ENCODE peak calls at places on chromosomes 16 and 17, in four cellular contexts. B is H9, H is IMR-90, Z is mesenchymal stem cell. K is an unnamed sample.

GRCh38 chr16:4749700-4750257 is 15.4 kb downstream of the DNAAF8 start:
- DNase-seq in H (no peak), B (no peak), Z (no peak), K (no peak)

GRCh38 chr17:6413073-6413472 is 21.8 kb downstream of the AIPL1 start:
- DNase-seq in H (peak; percentile 40), B (no peak), Z (peak; percentile 68), K (peak; percentile 61)

GRCh38 chr16:3836641-3837040 is 43.9 kb downstream of the CREBBP start:
- DNase-seq in B (no peak), H (peak; percentile 89), Z (peak; percentile 85), K (no peak)

GRCh38 chr17:45276031-45276430 is 14.1 kb upstream of the SPATA32 start:
- DNase-seq in Z (peak; percentile 76), B (no peak), H (peak; percentile 87), K (peak; percentile 41)

GRCh38 chr16:24610421-24610765 is 71.0 kb downstream of the RBBP6 start:
- DNase-seq in Z (peak; percentile 44), B (peak; percentile 55), H (peak; percentile 1), K (peak; percentile 45)

GRCh38 chr17:36746654-36747053 is 145.3 kb downstream of the MRM1 start:
- DNase-seq in Z (no peak), B (no peak), H (no peak), K (no peak)

GRCh38 chr16:55480228-55480655 is 1.2 kb downstream of the MMP2 start:
- DNase-seq in H (peak; percentile 93), B (peak; percentile 46), Z (peak; percentile 93), K (peak; percentile 53)

GRCh38 chr17:79798296-79799173 is 1.7 kb upstream of the CBX8 start:
- DNase-seq in H (no peak), Z (no peak), B (peak; percentile 68), K (peak; percentile 45)

DNA sequence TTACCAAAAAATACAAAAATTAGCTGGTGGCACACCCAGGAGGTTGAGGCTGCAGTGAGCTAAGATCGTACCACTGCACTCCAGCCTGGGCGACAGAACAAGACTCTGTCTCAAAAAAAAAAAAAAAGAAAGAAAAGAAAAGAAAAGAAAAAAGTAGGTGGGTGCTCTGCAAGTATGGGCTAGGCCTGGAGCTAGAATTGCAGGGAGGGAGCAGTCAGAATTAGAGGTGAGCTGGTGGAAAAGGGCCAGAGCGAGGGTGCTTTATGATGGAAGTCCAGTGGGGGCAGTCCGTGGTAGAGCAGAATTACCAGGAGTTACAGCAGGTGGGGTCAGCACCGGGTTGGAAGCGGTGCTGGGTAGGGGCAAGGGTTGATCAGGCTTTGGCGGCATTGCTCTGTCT is 57.0 kb upstream of the KDM6B start:
- DNase-seq in H (no peak), Z (no peak), B (no peak), K (no peak)
- H2BK120ac ChIP-seq in H (no peak overlapping the region), Z (no peak overlapping the region), B (no peak overlapping the region), K (no peak overlapping the region)

GRCh38 chr17:21294321-21295035 is 10.0 kb downstream of the MAP2K3 start:
- DNase-seq in H (no peak), Z (no peak), B (no peak), K (no peak)
- H2BK120ac ChIP-seq in H (no peak overlapping the region), Z (no peak overlapping the region), B (no peak overlapping the region), K (no peak overlapping the region)

GRCh38 chr17:4512156-4513112 is 13.8 kb downstream of the SPNS2 start:
- DNase-seq in H (no peak), B (no peak), Z (no peak), K (no peak)
- H2BK120ac ChIP-seq in H (no peak overlapping the region), B (no peak overlapping the region), Z (no peak overlapping the region), K (no peak overlapping the region)

GRCh38 chr17:40615295-40615988 is 32.2 kb downstream of the SMARCE1 start:
- DNase-seq in B (peak; percentile 90), H (peak; percentile 47), Z (peak; percentile 46), K (peak; percentile 92)
- H2BK120ac ChIP-seq in B (no peak overlapping the region), H (no peak overlapping the region), Z (no peak overlapping the region), K (no peak overlapping the region)

DNA sequence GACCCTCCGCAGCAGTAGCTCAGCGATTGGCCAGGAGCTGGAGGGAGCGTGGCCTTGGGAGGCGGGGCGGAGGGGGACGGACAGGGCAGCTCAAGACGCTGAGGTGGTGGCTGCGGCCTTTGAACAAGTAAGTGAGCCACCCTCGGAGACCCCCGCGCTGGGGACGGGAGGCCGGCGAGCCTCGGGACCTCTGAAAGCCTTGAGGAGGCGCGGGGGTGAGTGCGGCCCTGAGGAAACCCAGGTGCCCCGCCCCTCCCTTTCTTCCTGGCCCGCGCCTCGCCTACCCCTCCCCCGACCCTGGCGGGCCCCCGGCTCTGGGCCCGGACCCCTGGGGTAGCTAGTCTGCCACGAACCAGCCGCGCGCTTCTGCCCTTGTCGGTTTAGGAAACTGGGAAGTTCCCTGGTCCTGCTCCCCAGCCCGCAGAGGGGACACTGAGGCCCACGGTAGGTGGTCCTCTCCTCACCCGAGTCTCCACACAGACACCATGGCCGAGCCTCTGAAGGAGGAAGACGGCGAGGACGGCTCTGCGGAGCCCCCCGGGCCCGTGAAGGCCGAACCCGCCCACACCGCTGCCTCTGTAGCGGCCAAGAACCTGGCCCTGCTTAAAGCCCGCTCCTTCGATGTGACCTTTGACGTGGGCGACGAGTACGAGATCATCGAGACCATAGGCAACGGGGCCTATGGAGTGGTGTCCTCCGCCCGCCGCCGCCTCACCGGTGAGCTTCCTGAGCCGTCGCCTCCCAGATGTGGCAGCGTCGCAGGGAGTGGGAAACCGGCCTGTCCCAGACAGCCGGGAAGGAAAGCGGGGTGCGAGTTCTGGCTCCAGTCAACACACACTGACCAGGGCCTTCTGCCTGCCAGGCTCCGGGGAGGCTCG is at the start of gene MAPK7:
- DNase-seq in H (no peak), Z (peak; percentile 22), B (no peak), K (no peak)
- H2BK120ac ChIP-seq in H (peak within 1 kb of the TSS; percentile 76), Z (peak within 1 kb of the TSS; percentile 42), B (no peak within 1 kb of the TSS), K (no peak within 1 kb of the TSS)

GRCh38 chr16:84949776-84950436 is 61.4 kb downstream of the ZDHHC7 start:
- DNase-seq in B (no peak), Z (no peak), H (no peak), K (no peak)

GRCh38 chr16:84947996-84948854 is 63.1 kb downstream of the ZDHHC7 start:
- DNase-seq in H (no peak), B (no peak), Z (no peak), K (no peak)

GRCh38 chr16:84950906-84951305 is 60.4 kb downstream of the ZDHHC7 start:
- DNase-seq in Z (no peak), B (peak; percentile 60), H (no peak), K (peak; percentile 62)

GRCh38 chr16:84947022-84947421 is 64.3 kb downstream of the ZDHHC7 start:
- DNase-seq in Z (no peak), H (no peak), B (no peak), K (no peak)

DNA sequence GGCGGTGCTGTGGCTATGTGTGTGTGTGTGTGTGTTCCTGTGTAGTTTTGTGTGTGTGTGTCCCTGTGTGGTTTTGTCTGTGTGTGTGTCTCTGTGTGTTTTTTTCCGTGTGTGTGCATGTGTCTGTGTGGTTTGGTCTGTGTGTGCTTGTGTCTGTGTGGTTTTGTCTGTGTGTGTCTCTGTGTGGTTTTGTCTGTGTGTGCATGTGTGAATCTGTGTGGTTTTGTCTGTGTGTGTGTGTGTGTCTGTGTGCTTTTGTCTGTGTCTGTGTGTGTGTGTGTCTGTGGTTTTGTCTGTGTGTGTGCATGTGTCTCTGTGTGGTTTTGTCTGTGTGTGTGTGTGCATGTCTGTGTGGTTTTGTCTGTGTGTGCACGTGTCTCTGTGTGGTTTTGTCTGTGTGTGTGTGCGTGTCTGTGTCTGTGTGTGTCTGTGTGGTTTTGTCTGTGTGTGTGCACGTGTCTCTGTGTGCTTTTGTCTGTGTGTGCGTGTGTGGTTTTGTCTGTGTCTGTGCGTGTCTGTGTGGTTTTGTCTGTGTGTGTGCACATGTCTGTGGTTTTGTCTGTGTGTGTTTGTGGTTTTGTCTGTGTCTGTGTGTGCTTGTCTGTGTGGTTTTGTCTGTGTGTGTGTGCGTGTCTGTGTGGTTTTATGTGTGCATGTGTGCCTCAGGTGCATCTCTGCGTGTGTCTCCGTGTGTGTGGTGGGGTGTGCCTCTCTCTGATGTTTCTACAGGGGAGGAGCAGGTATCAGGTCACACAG is 62.3 kb downstream of the ZDHHC7 start:
- DNase-seq in Z (no peak), H (no peak), B (no peak), K (no peak)
- H2BK120ac ChIP-seq in Z (no peak overlapping the region), H (no peak overlapping the region), B (no peak overlapping the region), K (no peak overlapping the region)

GRCh38 chr16:11360581-11360980 is 15.3 kb downstream of the RMI2 start:
- DNase-seq in Z (no peak), H (no peak), B (no peak), K (no peak)
- H2BK120ac ChIP-seq in Z (no peak overlapping the region), H (peak overlapping the region; percentile 90), B (no peak overlapping the region), K (no peak overlapping the region)

DNA sequence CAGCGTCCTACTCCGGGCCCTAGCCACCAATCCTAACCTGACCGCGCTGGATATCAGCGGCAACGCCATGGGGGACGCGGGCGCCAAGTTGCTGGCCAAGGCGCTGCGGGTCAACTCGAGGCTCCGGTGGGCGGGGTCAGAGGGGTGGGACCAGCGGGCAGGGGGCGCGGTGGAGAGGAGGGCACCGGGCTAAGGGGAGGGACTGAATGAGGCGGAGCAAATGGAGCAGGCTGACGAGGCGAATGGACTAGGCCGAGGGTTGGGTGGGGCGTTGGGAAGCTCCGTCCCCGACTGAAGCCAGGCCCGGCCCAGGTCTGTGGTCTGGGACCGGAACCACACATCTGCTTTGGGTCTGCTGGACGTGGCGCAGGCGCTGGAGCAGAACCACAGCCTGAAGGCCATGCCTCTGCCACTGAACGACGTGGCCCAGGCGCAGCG is 4.6 kb downstream of the CARMIL2 start:
- DNase-seq in Z (no peak), H (no peak), B (peak; percentile 95), K (peak; percentile 74)
- H2BK120ac ChIP-seq in Z (no peak overlapping the region), H (no peak overlapping the region), B (no peak overlapping the region), K (no peak overlapping the region)

GRCh38 chr16:1640261-1640956 is 28.2 kb downstream of the CRAMP1 start:
- DNase-seq in Z (no peak), H (no peak), B (no peak), K (no peak)
- H2BK120ac ChIP-seq in Z (no peak overlapping the region), H (no peak overlapping the region), B (no peak overlapping the region), K (no peak overlapping the region)

K was measured in mesendoderm.